ENCODE peak calls at places on chromosomes 11 and 22, in ten cellular contexts. I is stromal cell of bone marrow; F is activated naive CD4-positive, alpha-beta T cell treated with anti-CD3 and anti-CD28 coated beads, Interleukin-2, amount 50 U/mL, for 16 hours; C is nephron progenitor cell; A is A549; R is small intestine; P is adrenal gland; L is esophagus squamous epithelium; G is globus pallidus; N is stimulated activated naive CD4-positive, alpha-beta T cell. D is an unnamed sample.

GRCh38 chr11:128548655-128549255 is 38.6 kb downstream of the ETS1 start:
- DNase-seq in I (no peak), F (peak; percentile 37), C (peak; percentile 60), A (no peak), R (peak; percentile 63), P (peak; percentile 42), L (no peak), G (peak; percentile 22), N (peak; percentile 16), D (no peak)

GRCh38 chr11:6606471-6607189 is 3.1 kb downstream of the ILK start:
- DNase-seq in I (peak; percentile 82), F (no peak), C (peak; percentile 93), A (peak; percentile 93), R (peak; percentile 65), P (peak; percentile 84), L (no peak), G (peak; percentile 86), N (no peak), D (peak; percentile 82)

GRCh38 chr22:46618104-46618647 is 2.0 kb upstream of the GRAMD4 start:
- DNase-seq in I (no peak), F (no peak), C (no peak), A (no peak), R (no peak), P (no peak), L (no peak), G (no peak), N (no peak), D (no peak)

GRCh38 chr22:36110306-36110791 is 50.2 kb downstream of the APOL3 start:
- DNase-seq in I (no peak), F (no peak), C (peak; percentile 23), A (no peak), R (no peak), P (no peak), L (no peak), G (no peak), N (no peak), D (no peak)

GRCh38 chr22:49107961-49108530 is 719.6 kb downstream of the BRD1 start:
- DNase-seq in I (no peak), F (no peak), C (no peak), A (no peak), R (no peak), P (no peak), L (no peak), G (no peak), N (no peak), D (no peak)

GRCh38 chr22:46515208-46516111 is 22.0 kb downstream of the CELSR1 start:
- DNase-seq in I (no peak), F (no peak), C (no peak), A (no peak), R (no peak), P (no peak), L (no peak), G (no peak), N (no peak), D (no peak)

GRCh38 chr11:59616396-59616982 is 915 bp upstream of the OSBP start:
- DNase-seq in I (no peak), F (no peak), C (no peak), A (no peak), R (no peak), P (no peak), L (no peak), G (no peak), N (no peak), D (no peak)

GRCh38 chr22:20965104-20965887 is 1.8 kb upstream of the AIFM3 start:
- DNase-seq in I (no peak), F (no peak), C (peak; percentile 46), A (no peak), R (no peak), P (no peak), L (no peak), G (no peak), N (no peak), D (no peak)